ENCODE peak calls at places on chromosomes 12 and 14, in four cellular contexts. S is WERI-Rb-1, V is nephron progenitor cell, C is lung. W is an unnamed sample.

GRCh38 chr12:124512667-124513296 is 54.6 kb downstream of the NCOR2 start:
- DNase-seq in S (no peak), V (no peak), C (peak; percentile 93), W (peak; percentile 69)

GRCh38 chr12:29103539-29103974 is 45.5 kb upstream of the FAR2 start:
- DNase-seq in S (no peak), V (no peak), C (no peak), W (no peak)

GRCh38 chr14:67934087-67934486 is 114.5 kb downstream of the RAD51B start:
- DNase-seq in S (peak; percentile 43), V (peak; percentile 10), C (peak; percentile 33), W (no peak)

GRCh38 chr12:26011099-26011498 is 52.6 kb downstream of the RASSF8 start:
- DNase-seq in S (no peak), V (no peak), C (no peak), W (no peak)

GRCh38 chr14:68164723-68165122 is 345.1 kb downstream of the RAD51B start:
- DNase-seq in S (no peak), V (no peak), C (no peak), W (no peak)

GRCh38 chr14:95465936-95466335 is 50.5 kb downstream of the SYNE3 start:
- DNase-seq in S (no peak), V (no peak), C (no peak), W (no peak)

GRCh38 chr14:34018125-34018524 is 67.3 kb upstream of the EGLN3 start:
- DNase-seq in S (no peak), V (no peak), C (no peak), W (no peak)

GRCh38 chr12:47748507-47748828 is 10.2 kb downstream of the RAPGEF3 start:
- DNase-seq in S (no peak), V (no peak), C (no peak), W (no peak)

GRCh38 chr12:76201758-76202157 is 117.3 kb upstream of the NAP1L1 start:
- DNase-seq in S (no peak), V (no peak), C (no peak), W (no peak)

GRCh38 chr12:53179694-53180269 is 740 bp upstream of the ZNF740 start:
- DNase-seq in S (no peak), V (peak; percentile 33), C (no peak), W (peak; percentile 42)

GRCh38 chr12:114700392-114701103 is 16.6 kb upstream of the TBX3 start:
- DNase-seq in S (no peak), V (no peak), C (no peak), W (no peak)

GRCh38 chr12:123971770-123972447 is 722 bp downstream of the CCDC92 start:
- DNase-seq in S (peak; percentile 32), V (peak; percentile 52), C (peak; percentile 41), W (peak; percentile 56)

GRCh38 chr14:68795602-68796417 is 2.9 kb upstream of the ZFP36L1 start:
- DNase-seq in S (peak; percentile 80), V (peak; percentile 77), C (peak; percentile 80), W (peak; percentile 72)

GRCh38 chr12:16347391-16348298 is at the start of gene MGST1:
- DNase-seq in S (peak; percentile 84), V (peak; percentile 77), C (peak; percentile 83), W (peak; percentile 67)

GRCh38 chr12:4164591-4165558 is 108.7 kb upstream of the CCND2 start:
- DNase-seq in S (no peak), V (peak; percentile 76), C (no peak), W (peak; percentile 65)

GRCh38 chr12:85866929-85867776 is 6.9 kb upstream of the NTS start:
- DNase-seq in S (peak; percentile 20), V (no peak), C (peak; percentile 42), W (no peak)

GRCh38 chr14:72701610-72702009 is 192.3 kb downstream of the DPF3 start:
- DNase-seq in S (no peak), V (no peak), C (no peak), W (no peak)

GRCh38 chr14:90301122-90301521 is 30.6 kb downstream of the NRDE2 start:
- DNase-seq in S (no peak), V (no peak), C (no peak), W (no peak)

GRCh38 chr14:70845601-70846000 is 36.3 kb upstream of the MAP3K9 start:
- DNase-seq in S (no peak), V (no peak), C (no peak), W (no peak)

GRCh38 chr12:119949594-119949993 is 39.4 kb upstream of the BICDL1 start:
- DNase-seq in S (no peak), V (no peak), C (no peak), W (no peak)

GRCh38 chr12:13135336-13136178 is 32.1 kb upstream of the GSG1 start:
- DNase-seq in S (no peak), V (no peak), C (peak; percentile 93), W (no peak)

GRCh38 chr14:39576258-39576657 is 144.0 kb upstream of the FBXO33 start:
- DNase-seq in S (no peak), V (no peak), C (no peak), W (no peak)
- TF ChIP-seq CTCF in S (no peak), V (no peak), C (no peak), W (no peak)

GRCh38 chr14:81252278-81252677 is 31.5 kb upstream of the GTF2A1 start:
- DNase-seq in S (no peak), V (no peak), C (no peak), W (no peak)
- TF ChIP-seq CTCF in S (no peak), V (no peak), C (no peak), W (no peak)

DNA sequence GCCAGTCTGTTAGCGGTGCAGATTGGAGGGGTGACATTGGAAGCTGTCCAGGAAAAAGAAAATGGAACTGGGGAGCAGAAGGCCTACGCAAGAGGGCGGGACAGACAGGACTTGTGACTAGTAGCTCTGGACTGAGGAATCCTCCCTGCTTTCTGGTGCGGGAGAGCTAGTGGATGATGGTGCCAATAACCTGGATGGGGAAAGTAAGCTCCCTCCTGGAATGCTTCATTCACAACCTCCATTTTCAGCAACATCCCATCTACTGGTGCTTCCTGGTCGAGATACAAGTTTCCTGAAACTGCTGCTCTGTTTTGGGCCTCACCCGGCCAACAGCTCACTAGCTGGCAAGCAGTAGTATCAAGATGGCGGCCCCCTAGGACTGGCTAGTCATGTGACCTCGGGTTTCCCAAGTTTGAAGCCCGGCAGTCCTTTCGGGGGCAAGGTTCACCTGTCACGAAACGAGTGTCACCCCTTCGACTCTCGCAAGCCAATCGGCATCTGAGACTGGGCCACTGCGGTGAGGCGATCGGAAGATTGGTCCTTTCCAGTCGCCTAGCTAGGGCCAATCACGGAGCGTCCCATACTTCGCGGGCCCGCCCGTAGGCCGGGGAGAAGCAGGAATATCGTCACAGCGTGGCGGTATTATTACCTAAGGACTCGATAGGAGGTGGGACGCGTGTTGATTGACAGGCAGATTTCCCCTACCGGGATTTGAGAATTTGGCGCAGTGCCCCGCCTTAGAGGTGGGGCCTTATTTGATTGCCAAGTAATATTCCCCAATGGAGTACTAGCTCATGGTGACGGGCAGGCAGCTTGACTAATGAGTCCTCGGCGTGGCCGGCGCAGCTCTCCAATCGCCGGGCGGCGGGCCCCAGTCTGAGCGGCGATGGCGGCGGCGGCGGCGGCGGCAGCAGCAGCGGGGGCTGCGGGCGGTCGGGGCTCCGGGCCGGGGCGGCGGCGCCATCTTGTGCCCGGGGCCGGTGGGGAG is at the start of gene PABPN1:
- DNase-seq in S (peak; percentile 99), V (peak; percentile 96), C (peak; percentile 99), W (peak; percentile 94)
- TF ChIP-seq CTCF in S (no peak), V (no peak), C (no peak), W (no peak)

DNA sequence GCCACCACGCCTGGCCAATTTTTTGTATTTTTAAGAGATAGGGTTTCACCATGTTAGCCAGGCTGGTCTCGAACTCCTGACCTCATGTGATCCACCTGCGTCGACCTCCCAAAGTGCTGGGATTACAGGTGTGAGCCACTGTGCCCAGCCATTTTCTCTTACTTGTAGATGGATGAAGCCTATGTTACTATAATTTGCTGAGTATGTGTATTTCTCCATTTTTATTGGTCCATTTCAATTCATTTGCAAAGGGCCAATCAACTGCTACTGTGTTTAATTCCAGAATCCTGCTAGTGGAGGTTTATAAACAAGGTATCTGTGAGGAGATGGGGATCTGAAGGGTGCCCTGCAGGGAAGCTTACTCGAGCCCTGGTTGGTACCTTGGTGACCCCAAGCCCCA is 101.7 kb upstream of the MAX start:
- DNase-seq in S (no peak), V (no peak), C (no peak), W (no peak)
- TF ChIP-seq CTCF in S (no peak), V (no peak), C (no peak), W (no peak)

GRCh38 chr12:96070670-96071279 is 35.4 kb upstream of the LTA4H start:
- DNase-seq in S (peak; percentile 85), V (no peak), C (no peak), W (peak; percentile 86)
- TF ChIP-seq CTCF in S (peak; percentile 52), V (no peak), C (no peak), W (no peak)

GRCh38 chr14:62431496-62431895 is 613.8 kb downstream of the KCNH5 start:
- DNase-seq in S (no peak), V (no peak), C (no peak), W (no peak)
- TF ChIP-seq CTCF in S (peak; percentile 6), V (no peak), C (no peak), W (no peak)

GRCh38 chr12:2691001-2691339 is 103.8 kb upstream of the FKBP4 start:
- DNase-seq in S (peak; percentile 81), V (peak; percentile 65), C (peak; percentile 27), W (peak; percentile 73)

GRCh38 chr12:2691340-2692111 is 103.2 kb upstream of the FKBP4 start:
- DNase-seq in S (peak; percentile 42), V (peak; percentile 61), C (peak; percentile 27), W (peak; percentile 61)

GRCh38 chr12:2692156-2692555 is 102.6 kb upstream of the FKBP4 start:
- DNase-seq in S (no peak), V (no peak), C (peak; percentile 10), W (no peak)

GRCh38 chr12:2693980-2694379 is 100.8 kb upstream of the FKBP4 start:
- DNase-seq in S (no peak), V (no peak), C (no peak), W (no peak)

DNA sequence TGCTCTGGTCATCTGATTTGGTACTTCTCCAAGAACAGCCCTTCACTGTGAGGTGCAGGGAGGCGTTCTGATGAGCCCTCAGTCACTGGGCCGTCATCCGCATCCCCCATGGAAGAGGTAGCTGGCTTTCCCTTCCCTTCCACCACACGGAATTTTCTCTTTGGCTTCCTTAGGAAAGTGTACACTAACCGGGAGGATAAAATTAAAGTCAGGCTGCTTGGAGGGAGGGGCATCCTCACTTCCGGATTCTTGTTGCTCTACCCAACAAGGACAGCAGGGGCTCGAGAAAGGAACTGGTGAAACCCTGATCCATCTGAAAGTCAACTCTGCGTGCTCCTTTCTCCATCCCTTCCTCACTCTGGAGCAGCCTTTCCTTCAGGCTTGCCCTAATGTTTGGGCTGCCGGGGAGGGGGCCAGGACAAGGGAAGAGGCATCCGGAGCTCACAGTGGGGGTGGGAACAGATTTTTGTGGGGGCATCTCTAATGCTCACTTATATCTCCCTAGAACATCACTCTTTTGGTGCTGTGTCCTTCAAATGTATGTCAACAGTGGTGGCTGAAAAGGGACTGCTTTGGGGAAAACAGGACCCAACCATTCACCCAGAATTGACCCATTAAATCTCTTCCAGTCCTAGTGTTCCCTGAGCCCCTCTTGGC is 101.4 kb upstream of the FKBP4 start:
- DNase-seq in S (no peak), V (no peak), C (no peak), W (no peak)
- TF ChIP-seq CTCF in S (no peak), V (no peak), C (no peak), W (no peak)

W was measured in glutamatergic neuron.